ENCODE peak calls at places on chromosomes 6 and 20, in seven cellular contexts. One of them, this sample, is unnamed.
A peak's percentile ranks its signal among the peaks of the same experiment; 100 is the strongest.

GRCh38 chr6:24922174-24922573 is 13.6 kb downstream of the RIPOR2 start:
- DNase-seq in cardiac muscle cell: no peak
- DNase-seq in ovary: no peak
- DNase-seq in stomach: no peak
- DNase-seq in Panc1: no peak
- DNase-seq in body of pancreas: no peak
- DNase-seq in brain microvascular endothelial cell: no peak
- DNase-seq in this sample: no peak

GRCh38 chr6:138393871-138394783 is 9.9 kb upstream of the HEBP2 start:
- DNase-seq in brain microvascular endothelial cell: no peak
- DNase-seq in cardiac muscle cell: peak; percentile 77
- DNase-seq in ovary: no peak
- DNase-seq in Panc1: no peak
- DNase-seq in stomach: no peak
- DNase-seq in body of pancreas: no peak
- DNase-seq in this sample: no peak

GRCh38 chr20:36835453-36836198 is 40.3 kb upstream of the TLDC2 start:
- DNase-seq in ovary: peak; percentile 94
- DNase-seq in brain microvascular endothelial cell: peak; percentile 92
- DNase-seq in cardiac muscle cell: peak; percentile 97
- DNase-seq in Panc1: peak; percentile 53
- DNase-seq in body of pancreas: peak; percentile 91
- DNase-seq in stomach: peak; percentile 92
- DNase-seq in this sample: peak; percentile 90

GRCh38 chr20:51510961-51511360 is 31.6 kb downstream of the NFATC2 start:
- DNase-seq in ovary: no peak
- DNase-seq in brain microvascular endothelial cell: no peak
- DNase-seq in body of pancreas: no peak
- DNase-seq in Panc1: no peak
- DNase-seq in stomach: no peak
- DNase-seq in cardiac muscle cell: peak; percentile 16
- DNase-seq in this sample: no peak

GRCh38 chr6:169172435-169172834 is 81.2 kb downstream of the THBS2 start:
- DNase-seq in cardiac muscle cell: peak; percentile 89
- DNase-seq in Panc1: no peak
- DNase-seq in ovary: peak; percentile 60
- DNase-seq in body of pancreas: no peak
- DNase-seq in stomach: no peak
- DNase-seq in brain microvascular endothelial cell: peak; percentile 88
- DNase-seq in this sample: no peak

GRCh38 chr20:50464026-50464724 is 46.0 kb upstream of the PTPN1 start:
- DNase-seq in Panc1: peak; percentile 39
- DNase-seq in stomach: peak; percentile 58
- DNase-seq in brain microvascular endothelial cell: peak; percentile 44
- DNase-seq in cardiac muscle cell: peak; percentile 68
- DNase-seq in body of pancreas: peak; percentile 65
- DNase-seq in ovary: peak; percentile 65
- DNase-seq in this sample: no peak

GRCh38 chr6:110529907-110530306 is 53.5 kb upstream of the SLC22A16 start:
- DNase-seq in body of pancreas: no peak
- DNase-seq in stomach: no peak
- DNase-seq in Panc1: no peak
- DNase-seq in cardiac muscle cell: no peak
- DNase-seq in brain microvascular endothelial cell: peak; percentile 38
- DNase-seq in ovary: no peak
- DNase-seq in this sample: no peak

GRCh38 chr20:6311841-6312655 is 189.2 kb upstream of the FERMT1 start:
- DNase-seq in brain microvascular endothelial cell: no peak
- DNase-seq in stomach: no peak
- DNase-seq in body of pancreas: no peak
- DNase-seq in ovary: no peak
- DNase-seq in Panc1: no peak
- DNase-seq in cardiac muscle cell: no peak
- DNase-seq in this sample: no peak

GRCh38 chr6:112475083-112475482 is 128.0 kb downstream of the RFPL4B start:
- DNase-seq in stomach: no peak
- DNase-seq in cardiac muscle cell: peak; percentile 17
- DNase-seq in Panc1: no peak
- DNase-seq in brain microvascular endothelial cell: peak; percentile 64
- DNase-seq in body of pancreas: no peak
- DNase-seq in ovary: no peak
- DNase-seq in this sample: no peak

GRCh38 chr6:20953019-20953418 is 418.8 kb downstream of the CDKAL1 start:
- DNase-seq in Panc1: no peak
- DNase-seq in brain microvascular endothelial cell: no peak
- DNase-seq in cardiac muscle cell: no peak
- DNase-seq in stomach: no peak
- DNase-seq in body of pancreas: no peak
- DNase-seq in ovary: no peak
- DNase-seq in this sample: no peak

GRCh38 chr20:61686081-61686936 is 379.4 kb downstream of the TAF4 start:
- DNase-seq in brain microvascular endothelial cell: no peak
- DNase-seq in ovary: no peak
- DNase-seq in Panc1: no peak
- DNase-seq in body of pancreas: no peak
- DNase-seq in cardiac muscle cell: no peak
- DNase-seq in stomach: no peak
- DNase-seq in this sample: no peak

GRCh38 chr6:115783402-115784061 is 277.2 kb downstream of the FRK start:
- DNase-seq in stomach: peak; percentile 60
- DNase-seq in brain microvascular endothelial cell: no peak
- DNase-seq in Panc1: no peak
- DNase-seq in cardiac muscle cell: peak; percentile 44
- DNase-seq in ovary: no peak
- DNase-seq in body of pancreas: peak; percentile 13
- DNase-seq in this sample: no peak

GRCh38 chr6:2850480-2851150 is 9.0 kb upstream of the SERPINB1 start:
- DNase-seq in stomach: no peak
- DNase-seq in cardiac muscle cell: peak; percentile 86
- DNase-seq in Panc1: no peak
- DNase-seq in brain microvascular endothelial cell: peak; percentile 60
- DNase-seq in body of pancreas: no peak
- DNase-seq in ovary: no peak
- DNase-seq in this sample: no peak

GRCh38 chr6:131654326-131654725 is 17.2 kb downstream of the ENPP3 start:
- DNase-seq in Panc1: no peak
- DNase-seq in body of pancreas: no peak
- DNase-seq in brain microvascular endothelial cell: no peak
- DNase-seq in ovary: no peak
- DNase-seq in stomach: no peak
- DNase-seq in cardiac muscle cell: no peak
- DNase-seq in this sample: no peak

GRCh38 chr20:13397300-13397724 is 176.2 kb downstream of the ISM1 start:
- DNase-seq in brain microvascular endothelial cell: peak; percentile 21
- DNase-seq in cardiac muscle cell: no peak
- DNase-seq in stomach: no peak
- DNase-seq in body of pancreas: no peak
- DNase-seq in ovary: no peak
- DNase-seq in Panc1: no peak
- DNase-seq in this sample: no peak

DNA sequence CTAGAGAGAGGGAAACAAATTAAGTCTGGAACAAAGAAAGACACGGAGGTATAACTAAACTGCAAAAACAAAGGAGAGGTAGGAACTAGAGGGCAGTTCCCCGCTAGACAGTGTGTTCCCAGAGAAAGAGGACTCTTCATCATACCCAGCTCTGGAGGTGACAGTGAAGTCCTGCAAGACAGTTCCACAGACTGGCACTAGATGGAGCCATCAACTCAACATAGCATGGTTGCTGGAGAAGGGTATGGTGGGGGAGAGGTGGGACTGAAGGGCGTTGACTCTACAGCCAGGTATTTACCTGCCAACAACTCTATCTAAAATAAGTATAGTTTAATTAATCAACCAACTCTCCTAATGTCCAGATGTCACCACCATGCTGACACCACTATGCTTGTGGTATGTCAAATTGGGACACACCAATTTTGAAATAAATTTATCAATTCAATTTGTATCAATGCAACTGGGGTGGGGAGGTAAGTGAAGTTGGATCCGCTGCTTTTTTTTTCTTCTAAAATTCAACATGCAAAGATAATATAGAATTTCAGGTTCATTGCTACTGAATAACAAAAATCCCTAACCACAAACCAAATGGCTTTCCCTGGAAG is 9.7 kb downstream of the BACH2 start:
- DNase-seq in stomach: peak; percentile 37
- DNase-seq in Panc1: no peak
- DNase-seq in cardiac muscle cell: peak; percentile 45
- DNase-seq in ovary: no peak
- DNase-seq in body of pancreas: peak; percentile 25
- DNase-seq in brain microvascular endothelial cell: peak; percentile 41
- DNase-seq in this sample: no peak
- TF ChIP-seq CTCF in stomach: peak; percentile 26
- TF ChIP-seq CTCF in Panc1: peak; percentile 85
- TF ChIP-seq CTCF in cardiac muscle cell: peak; percentile 77
- TF ChIP-seq CTCF in ovary: no peak
- TF ChIP-seq CTCF in body of pancreas: peak; percentile 15
- TF ChIP-seq CTCF in brain microvascular endothelial cell: peak; percentile 90
- TF ChIP-seq CTCF in this sample: peak; percentile 51

GRCh38 chr6:11769244-11769643 is 9.4 kb downstream of the ADTRP start:
- DNase-seq in body of pancreas: no peak
- DNase-seq in ovary: no peak
- DNase-seq in stomach: no peak
- DNase-seq in Panc1: no peak
- DNase-seq in cardiac muscle cell: no peak
- DNase-seq in brain microvascular endothelial cell: peak; percentile 18
- DNase-seq in this sample: no peak

GRCh38 chr6:11769816-11770545 is 8.6 kb downstream of the ADTRP start:
- DNase-seq in body of pancreas: no peak
- DNase-seq in Panc1: no peak
- DNase-seq in brain microvascular endothelial cell: no peak
- DNase-seq in cardiac muscle cell: no peak
- DNase-seq in ovary: no peak
- DNase-seq in stomach: no peak
- DNase-seq in this sample: no peak

GRCh38 chr6:11771473-11772048 is 7.0 kb downstream of the ADTRP start:
- DNase-seq in ovary: no peak
- DNase-seq in stomach: no peak
- DNase-seq in brain microvascular endothelial cell: peak; percentile 26
- DNase-seq in body of pancreas: no peak
- DNase-seq in Panc1: no peak
- DNase-seq in cardiac muscle cell: no peak
- DNase-seq in this sample: no peak

GRCh38 chr6:11772109-11772830 is 6.3 kb downstream of the ADTRP start:
- DNase-seq in body of pancreas: no peak
- DNase-seq in stomach: no peak
- DNase-seq in cardiac muscle cell: peak; percentile 86
- DNase-seq in brain microvascular endothelial cell: peak; percentile 96
- DNase-seq in Panc1: no peak
- DNase-seq in ovary: no peak
- DNase-seq in this sample: peak; percentile 90

GRCh38 chr6:11770546-11771466 is 7.8 kb downstream of the ADTRP start:
- DNase-seq in stomach: peak; percentile 74
- DNase-seq in cardiac muscle cell: peak; percentile 99
- DNase-seq in brain microvascular endothelial cell: peak; percentile 98
- DNase-seq in Panc1: no peak
- DNase-seq in ovary: peak; percentile 68
- DNase-seq in body of pancreas: peak; percentile 40
- DNase-seq in this sample: peak; percentile 96
- H3K27ac ChIP-seq in stomach: peak overlapping the region; percentile 89
- H3K27ac ChIP-seq in cardiac muscle cell: no peak overlapping the region
- H3K27ac ChIP-seq in brain microvascular endothelial cell: peak overlapping the region; percentile 98
- H3K27ac ChIP-seq in Panc1: no peak overlapping the region
- H3K27ac ChIP-seq in ovary: peak overlapping the region; percentile 20
- H3K27ac ChIP-seq in body of pancreas: no peak overlapping the region
- H3K27ac ChIP-seq in this sample: peak overlapping the region; percentile 99

GRCh38 chr6:151293621-151294020 is 53.9 kb downstream of the AKAP12 start:
- DNase-seq in ovary: no peak
- DNase-seq in Panc1: no peak
- DNase-seq in brain microvascular endothelial cell: no peak
- DNase-seq in body of pancreas: no peak
- DNase-seq in cardiac muscle cell: no peak
- DNase-seq in stomach: no peak
- DNase-seq in this sample: no peak

GRCh38 chr6:151291145-151292055 is 51.6 kb downstream of the AKAP12 start:
- DNase-seq in body of pancreas: peak; percentile 21
- DNase-seq in cardiac muscle cell: peak; percentile 92
- DNase-seq in brain microvascular endothelial cell: peak; percentile 92
- DNase-seq in stomach: no peak
- DNase-seq in ovary: peak; percentile 60
- DNase-seq in Panc1: no peak
- DNase-seq in this sample: peak; percentile 67

GRCh38 chr6:151299009-151299408 is 59.2 kb downstream of the AKAP12 start:
- DNase-seq in Panc1: no peak
- DNase-seq in body of pancreas: no peak
- DNase-seq in cardiac muscle cell: no peak
- DNase-seq in brain microvascular endothelial cell: no peak
- DNase-seq in stomach: no peak
- DNase-seq in ovary: no peak
- DNase-seq in this sample: no peak

GRCh38 chr6:151292974-151293373 is 53.2 kb downstream of the AKAP12 start:
- DNase-seq in stomach: no peak
- DNase-seq in body of pancreas: no peak
- DNase-seq in Panc1: no peak
- DNase-seq in ovary: no peak
- DNase-seq in brain microvascular endothelial cell: no peak
- DNase-seq in cardiac muscle cell: peak; percentile 81
- DNase-seq in this sample: peak; percentile 52

GRCh38 chr6:151294561-151295101 is 54.9 kb downstream of the AKAP12 start:
- DNase-seq in ovary: no peak
- DNase-seq in Panc1: no peak
- DNase-seq in cardiac muscle cell: no peak
- DNase-seq in body of pancreas: no peak
- DNase-seq in stomach: no peak
- DNase-seq in brain microvascular endothelial cell: peak; percentile 70
- DNase-seq in this sample: no peak
- H3K27me3 ChIP-seq in ovary: no peaks in the 10 kb centered on the region
- H3K27me3 ChIP-seq in Panc1: no peaks in the 10 kb centered on the region
- H3K27me3 ChIP-seq in cardiac muscle cell: no peaks in the 10 kb centered on the region
- H3K27me3 ChIP-seq in body of pancreas: no peaks in the 10 kb centered on the region
- H3K27me3 ChIP-seq in stomach: no peaks in the 10 kb centered on the region
- H3K27me3 ChIP-seq in brain microvascular endothelial cell: no peaks in the 10 kb centered on the region
- H3K27me3 ChIP-seq in this sample: no peaks in the 10 kb centered on the region

DNA sequence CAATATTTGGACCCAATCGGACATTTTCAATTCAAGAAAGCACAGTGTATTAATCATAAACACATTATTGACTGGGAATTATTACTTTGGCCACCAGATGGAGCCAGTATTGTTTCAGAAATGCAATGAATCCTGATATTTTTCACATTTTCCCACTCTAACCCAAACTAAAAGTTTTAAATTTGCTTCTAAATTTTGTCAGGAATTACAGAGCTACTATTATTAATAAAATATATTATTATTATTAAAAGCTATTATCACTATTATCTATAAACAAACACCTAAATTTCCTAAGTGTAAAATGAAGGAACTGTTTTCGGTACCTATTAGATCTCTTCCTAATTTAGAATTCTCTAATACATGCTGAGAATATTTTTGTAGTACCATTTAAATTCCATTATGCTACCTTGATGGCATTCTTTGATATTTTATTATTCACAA is 245.3 kb downstream of the OGFRL1 start:
- DNase-seq in brain microvascular endothelial cell: no peak
- DNase-seq in body of pancreas: no peak
- DNase-seq in cardiac muscle cell: peak; percentile 51
- DNase-seq in ovary: no peak
- DNase-seq in stomach: no peak
- DNase-seq in Panc1: no peak
- DNase-seq in this sample: no peak
- TF ChIP-seq CTCF in brain microvascular endothelial cell: peak; percentile 44
- TF ChIP-seq CTCF in body of pancreas: peak; percentile 51
- TF ChIP-seq CTCF in cardiac muscle cell: peak; percentile 60
- TF ChIP-seq CTCF in ovary: no peak
- TF ChIP-seq CTCF in stomach: peak; percentile 27
- TF ChIP-seq CTCF in Panc1: peak; percentile 69
- TF ChIP-seq CTCF in this sample: peak; percentile 70

GRCh38 chr6:144349690-144350132 is 64.6 kb downstream of the UTRN start:
- DNase-seq in stomach: no peak
- DNase-seq in Panc1: peak; percentile 55
- DNase-seq in cardiac muscle cell: peak; percentile 79
- DNase-seq in body of pancreas: no peak
- DNase-seq in ovary: no peak
- DNase-seq in brain microvascular endothelial cell: peak; percentile 57
- DNase-seq in this sample: no peak
- H3K27ac ChIP-seq in stomach: peak overlapping the region; percentile 70
- H3K27ac ChIP-seq in Panc1: peak overlapping the region; percentile 90
- H3K27ac ChIP-seq in cardiac muscle cell: no peak overlapping the region
- H3K27ac ChIP-seq in body of pancreas: peak overlapping the region; percentile 40
- H3K27ac ChIP-seq in ovary: no peak overlapping the region
- H3K27ac ChIP-seq in brain microvascular endothelial cell: peak overlapping the region; percentile 22
- H3K27ac ChIP-seq in this sample: no peak overlapping the region

This sample was measured in AG04450.